ENCODE peak calls at places on chromosomes 1 and 21, in nine cellular contexts. N, M, P, U, Q, F, T, Z and B are unnamed samples.
A peak's percentile ranks its signal among the peaks of the same experiment; 100 is the strongest.

GRCh38 chr1:91553196-91553595 is 52.5 kb downstream of the CDC7 start:
- DNase-seq in N (no peak), M (no peak), P (no peak), U (no peak), Q (no peak), F (no peak), T (no peak), Z (no peak), B (no peak)

GRCh38 chr1:29912413-29912812 is 676.1 kb downstream of the PTPRU start:
- DNase-seq in N (no peak), M (no peak), P (no peak), U (no peak), Q (no peak), F (no peak), T (peak; percentile 29), Z (no peak), B (peak; percentile 43)

GRCh38 chr1:228163004-228163753 is 2.4 kb upstream of the IBA57 start:
- DNase-seq in N (peak; percentile 64), M (peak; percentile 43), P (peak; percentile 63), U (no peak), Q (peak; percentile 87), F (no peak), T (no peak), Z (no peak), B (no peak)

GRCh38 chr1:197559244-197559643 is 216.0 kb downstream of the DENND1B start:
- DNase-seq in N (no peak), M (no peak), P (no peak), U (no peak), Q (no peak), F (no peak), T (no peak), Z (no peak), B (no peak)

GRCh38 chr1:243884603-243885002 is 34.6 kb upstream of the AKT3 start:
- DNase-seq in N (no peak), M (no peak), P (no peak), U (no peak), Q (no peak), F (no peak), T (no peak), Z (no peak), B (no peak)

GRCh38 chr1:161304927-161305871 is 4.6 kb downstream of the MPZ start:
- DNase-seq in N (no peak), M (no peak), P (no peak), U (no peak), Q (no peak), F (no peak), T (no peak), Z (no peak), B (no peak)

GRCh38 chr1:208149776-208150514 is 94.2 kb downstream of the PLXNA2 start:
- DNase-seq in N (peak; percentile 76), M (peak; percentile 66), P (no peak), U (no peak), Q (no peak), F (no peak), T (peak; percentile 64), Z (peak; percentile 66), B (no peak)

GRCh38 chr21:36973986-36974850 is 7.7 kb upstream of the HLCS start:
- DNase-seq in N (no peak), M (no peak), P (no peak), U (no peak), Q (no peak), F (no peak), T (no peak), Z (no peak), B (peak; percentile 51)

GRCh38 chr1:228058981-228059535 is 23.4 kb upstream of the ARF1 start:
- DNase-seq in N (no peak), M (no peak), P (no peak), U (no peak), Q (peak; percentile 83), F (no peak), T (no peak), Z (peak; percentile 53), B (peak; percentile 20)

GRCh38 chr1:15836772-15837669 is 10.5 kb upstream of the SPEN start:
- DNase-seq in N (peak; percentile 79), M (peak; percentile 34), P (peak; percentile 28), U (no peak), Q (peak; percentile 91), F (no peak), T (peak; percentile 71), Z (peak; percentile 79), B (peak; percentile 69)

GRCh38 chr1:15834406-15835204 is 12.9 kb upstream of the SPEN start:
- DNase-seq in N (peak; percentile 95), M (peak; percentile 90), P (peak; percentile 81), U (peak; percentile 81), Q (peak; percentile 97), F (peak; percentile 55), T (peak; percentile 93), Z (peak; percentile 94), B (peak; percentile 94)

GRCh38 chr1:15835741-15836510 is 11.6 kb upstream of the SPEN start:
- DNase-seq in N (peak; percentile 100), M (peak; percentile 99), P (peak; percentile 100), U (peak; percentile 94), Q (peak; percentile 99), F (peak; percentile 74), T (peak; percentile 100), Z (peak; percentile 99), B (peak; percentile 99)

GRCh38 chr1:15833842-15834405 is 13.6 kb upstream of the SPEN start:
- DNase-seq in N (no peak), M (no peak), P (no peak), U (no peak), Q (no peak), F (no peak), T (no peak), Z (no peak), B (no peak)

DNA sequence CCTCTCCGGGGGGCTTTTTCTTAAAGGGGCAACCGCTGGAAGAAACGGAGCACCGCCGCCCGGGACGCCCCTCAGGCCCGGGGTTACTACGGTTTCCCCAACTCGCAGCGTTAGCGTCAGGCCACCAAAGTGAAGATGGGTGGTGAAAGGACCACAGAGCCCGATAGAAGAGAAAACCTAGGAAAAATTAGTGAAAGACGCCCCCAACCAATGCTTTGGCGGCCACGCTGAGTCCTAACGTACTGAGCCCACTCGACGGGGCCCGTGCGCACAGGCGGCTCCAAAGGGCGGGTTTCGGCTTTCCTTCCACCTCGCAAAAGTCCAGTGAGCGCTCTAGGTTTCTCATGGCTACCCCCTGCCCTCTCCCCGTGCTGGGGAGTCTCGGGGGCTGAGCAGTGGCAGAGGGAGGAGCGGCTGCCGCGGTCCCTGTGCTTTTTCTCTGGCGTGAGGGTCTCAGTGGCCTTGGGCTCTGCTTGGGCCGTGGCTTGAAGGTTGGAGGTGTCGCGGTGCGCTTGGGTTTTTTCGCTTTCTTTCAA is 12.2 kb upstream of the SPEN start:
- DNase-seq in N (no peak), M (no peak), P (no peak), U (peak; percentile 35), Q (no peak), F (no peak), T (no peak), Z (no peak), B (no peak)
- TF ChIP-seq POLR2A in N (no peak), M (no peak), P (no peak), U (peak; percentile 63), Q (no peak), F (peak; percentile 26), T (no peak), Z (no peak), B (no peak)

DNA sequence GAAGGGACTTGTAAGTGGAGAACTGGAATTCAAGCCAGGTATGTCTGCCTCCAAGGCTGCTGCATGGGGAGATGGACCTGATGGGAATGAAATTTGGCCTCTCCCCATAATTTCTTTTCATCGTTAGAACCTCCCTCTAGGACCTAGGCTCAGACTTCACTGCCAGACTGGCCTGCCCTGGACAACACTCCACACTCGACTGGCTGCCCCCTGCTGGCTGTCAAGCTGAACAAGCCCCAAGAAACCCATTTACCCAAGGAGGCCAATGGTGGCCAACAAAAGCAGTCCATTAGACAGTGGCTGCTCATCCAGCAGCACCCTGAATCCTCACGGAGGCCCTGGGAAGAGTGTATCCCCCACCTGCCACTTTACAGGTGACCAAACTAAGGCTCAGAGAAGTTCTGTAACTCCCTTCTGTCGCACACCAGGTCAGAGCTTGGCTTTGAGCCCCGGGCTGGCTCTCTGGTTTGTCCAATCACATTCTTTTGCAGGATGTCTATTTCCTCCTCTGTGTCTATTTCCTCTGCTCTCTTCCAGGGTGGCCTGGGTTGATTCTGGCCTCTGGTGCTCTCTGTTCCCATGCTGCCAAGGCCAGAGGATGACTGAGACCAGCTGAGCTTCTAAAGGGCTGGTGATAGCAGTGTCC is 3.8 kb downstream of the RNF186 start:
- DNase-seq in N (peak; percentile 78), M (peak; percentile 62), P (no peak), U (peak; percentile 72), Q (no peak), F (peak; percentile 24), T (no peak), Z (peak; percentile 74), B (peak; percentile 49)
- TF ChIP-seq POLR2A in N (no peak), M (no peak), P (no peak), U (no peak), Q (no peak), F (no peak), T (no peak), Z (no peak), B (no peak)

DNA sequence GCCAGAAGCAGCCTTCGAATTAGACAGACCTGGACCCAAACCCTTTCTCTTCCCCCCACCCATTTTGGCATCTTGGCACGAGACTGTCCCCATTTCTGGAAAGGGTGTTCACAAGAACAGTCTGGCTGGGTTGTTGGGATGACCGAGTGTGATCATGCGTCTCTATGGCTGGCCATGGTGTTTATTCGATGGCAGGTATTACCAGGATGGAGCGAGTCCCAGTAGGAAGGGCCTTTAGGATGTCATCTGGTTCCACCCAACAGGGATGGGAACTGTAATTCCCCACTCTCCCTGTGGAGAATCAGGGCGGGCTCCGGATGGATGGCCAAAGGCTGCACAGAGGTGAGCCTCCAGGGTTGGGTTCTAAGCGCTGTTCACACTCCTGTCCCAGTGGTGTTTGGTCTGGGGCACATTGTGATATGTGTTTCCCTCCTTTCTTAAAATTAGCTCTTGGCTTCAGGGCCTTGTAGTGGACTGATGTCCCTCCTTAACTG is 33.4 kb upstream of the ATP5PO start:
- DNase-seq in N (no peak), M (no peak), P (no peak), U (no peak), Q (no peak), F (no peak), T (no peak), Z (no peak), B (no peak)
- TF ChIP-seq POLR2A in N (no peak), M (no peak), P (no peak), U (no peak), Q (no peak), F (no peak), T (no peak), Z (no peak), B (no peak)

GRCh38 chr1:68231627-68232303 is 558 bp downstream of the WLS start:
- DNase-seq in N (peak; percentile 59), M (peak; percentile 59), P (peak; percentile 75), U (no peak), Q (no peak), F (peak; percentile 27), T (peak; percentile 92), Z (peak; percentile 58), B (no peak)

GRCh38 chr1:68234094-68234493 is 1.8 kb upstream of the WLS start:
- DNase-seq in N (no peak), M (no peak), P (no peak), U (no peak), Q (no peak), F (no peak), T (no peak), Z (no peak), B (no peak)

GRCh38 chr1:68233202-68233601 is 879 bp upstream of the WLS start:
- DNase-seq in N (no peak), M (no peak), P (no peak), U (no peak), Q (no peak), F (no peak), T (no peak), Z (no peak), B (no peak)

GRCh38 chr1:68230901-68231626 is 1.3 kb downstream of the WLS start:
- DNase-seq in N (peak; percentile 56), M (peak; percentile 45), P (peak; percentile 48), U (no peak), Q (peak; percentile 79), F (no peak), T (peak; percentile 79), Z (peak; percentile 61), B (no peak)

GRCh38 chr1:68232354-68233148 is at the start of gene WLS:
- DNase-seq in N (peak; percentile 82), M (peak; percentile 83), P (peak; percentile 87), U (no peak), Q (peak; percentile 87), F (peak; percentile 47), T (peak; percentile 93), Z (peak; percentile 84), B (no peak)
- TF ChIP-seq POLR2A in N (peak; percentile 77), M (no peak), P (peak; percentile 85), U (no peak), Q (no peak), F (no peak), T (peak; percentile 81), Z (peak; percentile 63), B (no peak)